ENCODE peak calls at places on chromosome 2, in nine cellular contexts. B is CD8-positive, alpha-beta memory T cell; S is SK-N-MC; I is gastrocnemius medialis; O is SJSA1; K is lower lobe of right lung; R is A549; U is pancreas; C is psoas muscle. M is an unnamed sample.
A peak's percentile ranks its signal among the peaks of the same experiment; 100 is the strongest.

GRCh38 chr2:176159678-176160250 is 2.7 kb downstream of the HOXD3 start:
- DNase-seq in R (no peak), S (no peak), K (no peak), B (no peak), I (no peak), O (no peak), C (no peak), U (no peak), M (no peak)

GRCh38 chr2:30361751-30362394 is 85.2 kb upstream of the LCLAT1 start:
- DNase-seq in I (no peak), O (no peak), S (no peak), C (no peak), R (no peak), K (no peak), U (no peak), B (peak; percentile 14), M (no peak)

GRCh38 chr2:216739035-216739434 is 43.7 kb upstream of the IGFBP5 start:
- DNase-seq in S (no peak), U (no peak), R (no peak), C (no peak), B (no peak), O (no peak), I (no peak), K (no peak), M (no peak)

GRCh38 chr2:234500394-234501006 is 3.6 kb upstream of the ARL4C start:
- DNase-seq in C (peak; percentile 59), K (peak; percentile 74), R (peak; percentile 83), B (peak; percentile 71), S (peak; percentile 24), I (no peak), U (no peak), O (peak; percentile 46), M (no peak)

GRCh38 chr2:55232863-55233657 is 572 bp downstream of the RPS27A start:
- DNase-seq in I (no peak), B (peak; percentile 57), K (peak; percentile 70), O (no peak), S (no peak), R (peak; percentile 19), C (peak; percentile 73), U (peak; percentile 69), M (no peak)

GRCh38 chr2:239464166-239465016 is 63.6 kb upstream of the HDAC4 start:
- DNase-seq in I (no peak), C (peak; percentile 59), R (no peak), O (no peak), S (no peak), U (no peak), K (no peak), B (no peak), M (no peak)

GRCh38 chr2:36705326-36706020 is 9.0 kb downstream of the VIT start:
- DNase-seq in B (no peak), S (no peak), R (no peak), I (no peak), O (no peak), C (peak; percentile 55), U (no peak), K (no peak), M (no peak)

GRCh38 chr2:8680931-8681760 is 710 bp upstream of the ID2 start:
- DNase-seq in U (peak; percentile 72), C (no peak), S (no peak), B (peak; percentile 71), R (peak; percentile 80), I (no peak), O (peak; percentile 89), K (peak; percentile 89), M (no peak)

GRCh38 chr2:144217853-144218633 is 301.9 kb downstream of the ZEB2 start:
- DNase-seq in O (no peak), C (no peak), I (no peak), K (no peak), U (no peak), B (no peak), S (no peak), R (no peak), M (no peak)

GRCh38 chr2:237291138-237291792 is 122.7 kb downstream of the COL6A3 start:
- DNase-seq in S (peak; percentile 95), R (peak; percentile 95), K (peak; percentile 89), C (peak; percentile 94), O (peak; percentile 98), U (peak; percentile 81), B (peak; percentile 14), I (peak; percentile 94), M (no peak)

GRCh38 chr2:240620859-240621258 is 4.4 kb upstream of the GPR35 start:
- DNase-seq in C (peak; percentile 35), R (no peak), O (no peak), S (no peak), K (peak; percentile 27), I (no peak), B (no peak), U (peak; percentile 27), M (no peak)

GRCh38 chr2:32009479-32010256 is 1.1 kb downstream of the MEMO1 start:
- DNase-seq in S (no peak), I (no peak), U (peak; percentile 73), K (peak; percentile 67), C (peak; percentile 67), B (peak; percentile 52), O (peak; percentile 47), R (peak; percentile 35), M (no peak)

GRCh38 chr2:235300368-235301201 is 193.3 kb upstream of the AGAP1 start:
- DNase-seq in U (no peak), S (no peak), R (no peak), I (no peak), O (peak; percentile 90), B (no peak), C (no peak), K (peak; percentile 74), M (no peak)

GRCh38 chr2:168705534-168706470 is 96.6 kb upstream of the NOSTRIN start:
- DNase-seq in B (no peak), I (no peak), R (peak; percentile 30), C (no peak), U (no peak), S (no peak), K (no peak), O (peak; percentile 16), M (no peak)

GRCh38 chr2:185738679-185739472 is at the start of gene FSIP2:
- DNase-seq in R (no peak), C (peak; percentile 70), U (peak; percentile 96), O (no peak), K (peak; percentile 54), B (no peak), I (no peak), S (no peak), M (no peak)

GRCh38 chr2:171965661-171966060 is 34.1 kb upstream of the METAP1D start:
- DNase-seq in C (no peak), K (no peak), R (no peak), S (no peak), U (no peak), B (no peak), O (no peak), I (no peak), M (no peak)

GRCh38 chr2:60882971-60883753 is 1.8 kb downstream of the REL start:
- DNase-seq in S (no peak), R (peak; percentile 25), B (peak; percentile 30), O (peak; percentile 38), C (no peak), U (no peak), I (no peak), K (no peak), M (no peak)
- H3K27ac ChIP-seq in S (peak overlapping the region; percentile 73), R (peak overlapping the region; percentile 95), B (peak overlapping the region; percentile 100), O (peak overlapping the region; percentile 91), C (peak overlapping the region; percentile 94), U (peak overlapping the region; percentile 99), I (peak overlapping the region; percentile 89), K (peak overlapping the region; percentile 97), M (peak overlapping the region; percentile 30)

GRCh38 chr2:196068271-196069209 is at the start of gene DNAH7:
- DNase-seq in U (peak; percentile 93), C (peak; percentile 92), K (peak; percentile 96), B (peak; percentile 96), O (peak; percentile 85), I (peak; percentile 68), R (peak; percentile 90), S (no peak), M (peak; percentile 80)
- H3K27ac ChIP-seq in U (peak within 1 kb of the TSS; percentile 85), C (peak within 1 kb of the TSS; percentile 51), K (peak within 1 kb of the TSS; percentile 85), B (peak within 1 kb of the TSS; percentile 48), O (peak within 1 kb of the TSS; percentile 84), I (peak within 1 kb of the TSS; percentile 9), R (peak within 1 kb of the TSS; percentile 69), S (no peak within 1 kb of the TSS), M (peak within 1 kb of the TSS; percentile 61)

GRCh38 chr2:134190062-134190806 is 63.6 kb upstream of the MGAT5 start:
- DNase-seq in K (no peak), C (no peak), I (no peak), R (no peak), U (no peak), B (no peak), O (no peak), S (no peak), M (no peak)
- H3K27ac ChIP-seq in K (no peak overlapping the region), C (no peak overlapping the region), I (no peak overlapping the region), R (no peak overlapping the region), U (peak overlapping the region; percentile 77), B (no peak overlapping the region), O (no peak overlapping the region), S (no peak overlapping the region), M (no peak overlapping the region)

DNA sequence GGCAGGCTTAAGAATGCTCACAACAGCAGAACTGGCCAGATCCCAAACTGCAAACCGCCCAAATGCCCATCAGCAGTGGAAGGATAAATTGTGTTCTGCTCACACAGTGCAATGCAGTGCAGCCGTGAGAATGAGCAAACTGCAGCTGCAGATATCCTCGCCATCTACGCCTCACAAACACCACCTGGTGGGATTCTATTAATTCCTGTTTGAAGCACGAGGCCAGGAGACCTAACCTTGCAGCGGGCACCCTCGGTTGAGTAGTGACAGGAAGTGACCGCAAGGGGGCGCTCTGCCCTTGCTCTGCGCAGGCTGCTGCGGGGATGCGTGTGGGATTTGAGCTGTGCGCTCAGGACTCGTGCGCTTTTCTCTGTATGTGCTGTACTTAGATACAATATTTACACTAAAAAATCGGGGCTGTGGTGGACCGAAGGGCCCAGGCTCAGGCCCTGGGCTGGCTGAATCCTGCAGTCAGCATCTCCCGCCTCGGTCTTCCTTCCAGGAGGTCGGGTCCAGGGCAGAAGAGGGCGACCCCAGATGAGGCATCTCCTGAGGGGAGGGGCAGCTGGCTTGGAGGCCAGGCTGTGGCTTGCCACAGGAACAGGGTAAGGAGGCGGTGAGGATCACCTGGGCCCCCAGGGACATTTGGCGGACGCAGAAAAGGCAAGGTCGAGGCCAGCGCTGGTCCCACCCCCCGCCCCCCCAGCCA is 19.8 kb upstream of the PDIA6 start:
- DNase-seq in U (peak; percentile 97), R (peak; percentile 88), C (peak; percentile 89), I (peak; percentile 51), K (peak; percentile 87), S (no peak), B (peak; percentile 72), O (peak; percentile 58), M (peak; percentile 44)
- H3K27ac ChIP-seq in U (no peak overlapping the region), R (no peak overlapping the region), C (no peak overlapping the region), I (no peak overlapping the region), K (no peak overlapping the region), S (no peak overlapping the region), B (no peak overlapping the region), O (no peak overlapping the region), M (no peak overlapping the region)

M was measured in caudate nucleus.